ENCODE peak calls at places on chromosomes 6 and 20, in ten cellular contexts. B, P, C, M, F, A, L, N, Z and V are unnamed samples.

GRCh38 chr6:163793584-163793983 is 379.1 kb downstream of the QKI start:
- DNase-seq in B (peak; percentile 4), P (peak; percentile 81), C (no peak), M (no peak), F (peak; percentile 81), A (peak; percentile 17), L (peak; percentile 82), N (no peak), Z (peak; percentile 94), V (no peak)

GRCh38 chr6:145963216-145964068 is 716 bp downstream of the SHPRH start:
- DNase-seq in B (peak; percentile 36), P (peak; percentile 56), C (no peak), M (peak; percentile 40), F (peak; percentile 13), A (peak; percentile 27), L (peak; percentile 63), N (no peak), Z (peak; percentile 55), V (peak; percentile 86)

GRCh38 chr20:48738399-48739304 is 89.1 kb downstream of the PREX1 start:
- DNase-seq in B (no peak), P (no peak), C (no peak), M (no peak), F (no peak), A (no peak), L (no peak), N (no peak), Z (no peak), V (no peak)

GRCh38 chr20:1297486-1297885 is 31.4 kb downstream of the SNPH start:
- DNase-seq in B (no peak), P (no peak), C (no peak), M (no peak), F (no peak), A (no peak), L (no peak), N (no peak), Z (no peak), V (peak; percentile 11)

GRCh38 chr6:158674342-158674969 is 24.6 kb downstream of the SYTL3 start:
- DNase-seq in B (no peak), P (no peak), C (no peak), M (no peak), F (no peak), A (no peak), L (no peak), N (no peak), Z (no peak), V (no peak)

GRCh38 chr20:38748863-38749153 is 548 bp downstream of the ACTR5 start:
- DNase-seq in B (no peak), P (no peak), C (no peak), M (peak; percentile 65), F (no peak), A (peak; percentile 15), L (no peak), N (no peak), Z (no peak), V (no peak)

GRCh38 chr6:4449409-4449808 is 314.0 kb upstream of the ECI2 start:
- DNase-seq in B (no peak), P (no peak), C (no peak), M (no peak), F (no peak), A (no peak), L (no peak), N (no peak), Z (no peak), V (no peak)

GRCh38 chr6:1611322-1611571 is 1.5 kb downstream of the FOXC1 start:
- DNase-seq in B (no peak), P (no peak), C (no peak), M (no peak), F (no peak), A (peak; percentile 40), L (no peak), N (no peak), Z (no peak), V (no peak)

GRCh38 chr6:79949235-79949634 is 1.9 kb upstream of the ELOVL4 start:
- DNase-seq in B (peak; percentile 20), P (peak; percentile 58), C (peak; percentile 29), M (no peak), F (peak; percentile 21), A (peak; percentile 85), L (peak; percentile 90), N (no peak), Z (peak; percentile 68), V (no peak)

GRCh38 chr6:134026597-134026996 is 25.8 kb downstream of the SLC2A12 start:
- DNase-seq in B (peak; percentile 30), P (peak; percentile 35), C (no peak), M (no peak), F (no peak), A (no peak), L (peak; percentile 68), N (no peak), Z (peak; percentile 74), V (no peak)

GRCh38 chr20:37729452-37729851 is 35.6 kb downstream of the CTNNBL1 start:
- DNase-seq in B (no peak), P (no peak), C (no peak), M (no peak), F (no peak), A (no peak), L (no peak), N (no peak), Z (no peak), V (no peak)

GRCh38 chr6:79377830-79378460 is 143.5 kb upstream of the HMGN3 start:
- DNase-seq in B (peak; percentile 73), P (peak; percentile 43), C (no peak), M (no peak), F (no peak), A (peak; percentile 9), L (peak; percentile 76), N (no peak), Z (no peak), V (no peak)

GRCh38 chr20:44309763-44310663 is 989 bp downstream of the FITM2 start:
- DNase-seq in B (peak; percentile 74), P (peak; percentile 16), C (no peak), M (no peak), F (no peak), A (no peak), L (peak; percentile 85), N (peak; percentile 39), Z (peak; percentile 36), V (no peak)

GRCh38 chr6:90297866-90298381 is 1.3 kb upstream of the BACH2 start:
- DNase-seq in B (no peak), P (no peak), C (no peak), M (no peak), F (no peak), A (no peak), L (no peak), N (peak; percentile 27), Z (no peak), V (no peak)

GRCh38 chr6:90298459-90299053 is 1.9 kb upstream of the BACH2 start:
- DNase-seq in B (no peak), P (no peak), C (no peak), M (no peak), F (no peak), A (no peak), L (no peak), N (no peak), Z (no peak), V (no peak)

GRCh38 chr6:90296346-90297123 is at the start of gene BACH2:
- DNase-seq in B (peak; percentile 73), P (peak; percentile 86), C (no peak), M (peak; percentile 90), F (peak; percentile 63), A (peak; percentile 67), L (peak; percentile 83), N (peak; percentile 96), Z (peak; percentile 92), V (no peak)

GRCh38 chr6:90295854-90296345 is 743 bp downstream of the BACH2 start:
- DNase-seq in B (peak; percentile 50), P (peak; percentile 45), C (no peak), M (peak; percentile 47), F (peak; percentile 50), A (peak; percentile 45), L (peak; percentile 70), N (peak; percentile 84), Z (peak; percentile 79), V (no peak)

GRCh38 chr6:90297124-90297865 is 652 bp upstream of the BACH2 start:
- DNase-seq in B (no peak), P (no peak), C (no peak), M (no peak), F (no peak), A (no peak), L (no peak), N (no peak), Z (no peak), V (no peak)
- TF ChIP-seq CTCF in B (no peak), P (no peak), C (no peak), M (no peak), F (no peak), A (no peak), L (no peak), N (no peak), Z (no peak), V (no peak)

GRCh38 chr6:107977283-107977682 is 19.3 kb upstream of the SEC63 start:
- DNase-seq in B (peak; percentile 8), P (peak; percentile 18), C (no peak), M (no peak), F (no peak), A (peak; percentile 42), L (peak; percentile 66), N (no peak), Z (peak; percentile 21), V (no peak)
- TF ChIP-seq CTCF in B (peak; percentile 36), P (peak; percentile 47), C (no peak), M (no peak), F (peak; percentile 78), A (peak; percentile 58), L (peak; percentile 55), N (peak; percentile 40), Z (peak; percentile 48), V (peak; percentile 86)

GRCh38 chr6:170385506-170385905 is 78.9 kb downstream of the FAM120B start:
- DNase-seq in B (no peak), P (no peak), C (no peak), M (no peak), F (no peak), A (no peak), L (no peak), N (no peak), Z (no peak), V (no peak)
- TF ChIP-seq CTCF in B (no peak), P (no peak), C (no peak), M (no peak), F (no peak), A (no peak), L (no peak), N (no peak), Z (no peak), V (no peak)

GRCh38 chr6:36076178-36077088 is 48.8 kb downstream of the MAPK14 start:
- DNase-seq in B (no peak), P (no peak), C (no peak), M (no peak), F (no peak), A (no peak), L (no peak), N (no peak), Z (no peak), V (no peak)

GRCh38 chr6:36071281-36071680 is 43.7 kb downstream of the MAPK14 start:
- DNase-seq in B (no peak), P (no peak), C (no peak), M (no peak), F (no peak), A (no peak), L (no peak), N (no peak), Z (no peak), V (no peak)

GRCh38 chr6:36071714-36072113 is 44.1 kb downstream of the MAPK14 start:
- DNase-seq in B (no peak), P (no peak), C (no peak), M (no peak), F (no peak), A (no peak), L (no peak), N (no peak), Z (no peak), V (no peak)

GRCh38 chr6:36075656-36076055 is 48.0 kb downstream of the MAPK14 start:
- DNase-seq in B (no peak), P (no peak), C (peak; percentile 45), M (no peak), F (no peak), A (peak; percentile 13), L (no peak), N (no peak), Z (no peak), V (no peak)

GRCh38 chr6:36073587-36073986 is 46.0 kb downstream of the MAPK14 start:
- DNase-seq in B (no peak), P (no peak), C (no peak), M (no peak), F (no peak), A (no peak), L (no peak), N (no peak), Z (no peak), V (no peak)
- TF ChIP-seq CTCF in B (no peak), P (no peak), C (no peak), M (no peak), F (no peak), A (no peak), L (no peak), N (no peak), Z (no peak), V (no peak)